ENCODE peak calls at places on chromosome 4, in five cellular contexts. Q is breast epithelium, E is AG09309, W is left lung, M is GM10248. H is an unnamed sample.

GRCh38 chr4:72552447-72552846 is 16.6 kb downstream of the ADAMTS3 start:
- DNase-seq in Q (no peak), E (no peak), W (no peak), M (no peak), H (no peak)

GRCh38 chr4:96652821-96653220 is 812.9 kb downstream of the PDHA2 start:
- DNase-seq in Q (no peak), E (no peak), W (peak), M (no peak), H (no peak)

GRCh38 chr4:46594658-46595057 is 204.7 kb upstream of the GABRA2 start:
- DNase-seq in Q (no peak), E (no peak), W (no peak), M (no peak), H (no peak)

GRCh38 chr4:105714932-105715331 is 6.3 kb downstream of the GSTCD start:
- DNase-seq in Q (no peak), E (no peak), W (no peak), M (no peak), H (no peak)

GRCh38 chr4:140935259-140935658 is 179.1 kb upstream of the TBC1D9 start:
- DNase-seq in Q (no peak), E (no peak), W (no peak), M (no peak), H (no peak)

GRCh38 chr4:159983080-159983479 is 880.2 kb downstream of the RAPGEF2 start:
- DNase-seq in Q (no peak), E (no peak), W (no peak), M (no peak), H (no peak)

GRCh38 chr4:688695-689497 is at the start of gene SLC49A3:
- DNase-seq in Q (no peak), E (no peak), W (peak), M (peak), H (no peak)

GRCh38 chr4:39729557-39729956 is 31.6 kb downstream of the UBE2K start:
- DNase-seq in Q (no peak), E (no peak), W (no peak), M (no peak), H (no peak)

GRCh38 chr4:77120888-77121508 is 36.0 kb upstream of the CCNG2 start:
- DNase-seq in Q (no peak), E (no peak), W (no peak), M (peak), H (no peak)

DNA sequence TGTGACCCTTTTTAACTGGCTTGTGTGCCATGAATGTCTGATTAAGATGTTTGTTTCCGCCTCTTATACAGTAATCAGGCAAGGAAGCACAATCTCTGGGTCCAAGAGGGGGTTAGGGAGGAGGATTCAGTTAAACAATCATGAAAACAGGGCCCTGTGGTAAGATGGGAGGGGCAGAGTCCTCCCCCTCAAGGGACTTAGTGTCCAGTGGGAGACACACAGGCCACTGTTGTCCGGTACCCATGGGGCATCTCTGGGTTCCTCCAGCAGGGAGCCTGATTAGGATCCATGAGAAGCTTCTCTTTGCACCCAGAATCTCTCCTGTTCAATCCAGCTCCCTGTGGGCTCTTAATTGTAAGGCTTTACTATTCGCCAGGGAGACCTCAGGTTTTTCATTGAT is 225.2 kb downstream of the PTTG2 start:
- DNase-seq in Q (no peak), E (no peak), W (no peak), M (no peak), H (no peak)
- TF ChIP-seq CTCF in Q (no peak), E (no peak), W (no peak), M (no peak), H (no peak)

GRCh38 chr4:44928062-44928380 is 201.7 kb upstream of the GNPDA2 start:
- DNase-seq in Q (no peak), E (no peak), W (no peak), M (no peak), H (no peak)

GRCh38 chr4:44931720-44932119 is 205.4 kb upstream of the GNPDA2 start:
- DNase-seq in Q (no peak), E (no peak), W (no peak), M (no peak), H (no peak)

GRCh38 chr4:44928785-44929184 is 202.4 kb upstream of the GNPDA2 start:
- DNase-seq in Q (no peak), E (no peak), W (no peak), M (no peak), H (no peak)

DNA sequence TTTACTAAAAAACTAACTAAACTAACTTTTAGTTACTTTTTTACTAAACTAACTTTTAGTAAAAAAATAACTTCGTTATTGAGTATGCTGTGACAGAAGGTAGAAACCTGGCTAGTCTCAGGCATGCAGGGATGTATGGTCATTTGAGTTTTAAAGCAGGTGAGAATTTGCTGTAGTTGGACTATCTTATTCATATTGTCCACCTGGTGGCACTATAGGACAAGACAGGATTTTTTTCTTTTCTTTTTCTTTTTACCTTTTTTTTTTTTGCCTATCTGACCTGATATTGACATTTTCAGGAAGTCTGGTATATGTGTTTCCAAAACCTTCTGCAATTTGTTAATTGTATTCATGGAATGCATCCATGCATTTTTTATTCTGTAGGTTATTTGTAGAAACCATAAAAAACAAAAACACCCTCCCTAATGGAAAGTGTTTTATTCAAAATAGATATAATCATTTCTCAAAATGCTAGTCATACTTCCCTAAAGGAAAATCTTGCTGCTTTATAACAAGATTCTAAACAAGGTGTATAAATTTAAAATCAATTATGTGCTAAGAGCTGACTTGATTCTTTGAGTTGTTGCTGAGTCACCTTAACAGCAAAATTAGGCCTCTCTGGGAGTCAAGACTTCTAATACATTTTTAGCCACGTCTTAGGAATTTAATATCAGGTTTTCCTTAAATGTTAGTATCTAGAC is 201.2 kb upstream of the GNPDA2 start:
- DNase-seq in Q (no peak), E (no peak), W (no peak), M (peak), H (no peak)
- TF ChIP-seq CTCF in Q (peak), E (no peak), W (peak), M (peak), H (peak)

GRCh38 chr4:53015681-53016080 is 153.6 kb downstream of the RASL11B start:
- DNase-seq in Q (no peak), E (no peak), W (no peak), M (no peak), H (peak)
- TF ChIP-seq CTCF in Q (peak), E (peak), W (peak), M (peak), H (peak)

GRCh38 chr4:12703076-12703475 is 781.1 kb downstream of the RAB28 start:
- DNase-seq in Q (no peak), E (no peak), W (no peak), M (no peak), H (no peak)

GRCh38 chr4:12697970-12698369 is 786.2 kb downstream of the RAB28 start:
- DNase-seq in Q (no peak), E (no peak), W (no peak), M (no peak), H (no peak)

DNA sequence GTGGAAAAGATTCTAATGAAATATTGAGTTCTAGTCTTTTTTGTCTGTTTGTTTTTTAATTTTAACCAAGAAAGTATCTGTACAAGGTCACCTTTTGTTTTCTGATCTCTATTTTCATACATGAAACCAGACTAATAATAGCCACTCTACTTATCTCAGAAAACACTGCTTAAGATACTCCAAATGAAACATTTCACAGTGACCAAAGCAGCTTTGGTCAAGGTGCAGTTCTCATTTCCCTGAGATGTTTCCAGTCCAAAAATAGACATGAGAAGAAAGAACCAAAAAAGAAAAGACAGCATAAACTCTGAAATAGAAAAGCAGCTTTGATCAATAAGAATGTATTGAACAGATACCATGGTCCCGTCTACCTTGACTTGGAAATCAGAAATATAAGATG is 782.8 kb downstream of the RAB28 start:
- DNase-seq in Q (no peak), E (no peak), W (no peak), M (no peak), H (no peak)
- TF ChIP-seq CTCF in Q (no peak), E (no peak), W (no peak), M (no peak), H (no peak)

DNA sequence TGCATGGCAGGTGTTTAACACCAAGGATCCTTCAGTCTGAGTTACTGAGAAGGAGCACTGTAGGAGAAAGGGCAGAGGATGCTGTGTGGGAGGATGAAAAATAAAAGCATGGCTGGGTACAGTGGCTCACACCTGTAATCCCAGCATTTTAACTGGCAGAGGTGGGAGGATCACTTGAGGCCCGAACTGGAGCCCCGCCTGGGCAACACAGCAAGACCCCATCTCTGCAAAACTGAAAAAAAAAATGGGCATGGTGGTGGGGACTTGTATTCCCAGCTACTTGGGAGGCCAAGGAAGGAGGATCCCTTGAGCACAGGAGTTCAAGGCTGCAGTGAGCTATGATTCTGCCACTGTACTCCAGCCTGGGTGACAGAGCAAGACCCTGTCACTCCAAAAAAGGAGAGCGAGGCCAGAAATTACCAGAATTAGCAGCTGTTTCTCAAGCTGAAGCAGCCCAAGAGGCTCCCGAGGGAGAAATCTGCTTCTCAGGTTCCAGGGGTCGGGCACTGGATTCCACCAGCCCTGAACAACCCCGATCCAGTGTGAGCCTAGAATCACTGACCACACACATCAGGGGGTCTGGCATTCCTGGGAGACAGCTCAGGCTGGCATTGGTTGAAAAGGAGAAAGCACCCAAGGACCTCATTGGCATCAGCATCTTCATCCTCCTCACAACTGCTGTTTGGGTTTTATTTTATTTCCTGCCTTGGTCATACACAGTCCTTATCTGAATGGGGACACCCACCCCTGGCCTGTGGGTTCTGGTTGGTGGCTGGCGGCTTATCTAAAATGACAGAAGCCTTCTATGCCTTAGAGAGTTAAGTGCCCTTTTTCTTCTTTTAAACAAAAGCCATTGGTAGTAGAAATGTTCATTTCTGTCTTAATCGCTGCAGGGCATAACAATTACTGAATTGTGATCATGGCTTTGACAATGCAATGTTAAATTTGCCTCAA is 66.3 kb upstream of the TRIM2 start:
- DNase-seq in Q (no peak), E (no peak), W (no peak), M (no peak), H (no peak)
- TF ChIP-seq CTCF in Q (no peak), E (no peak), W (no peak), M (no peak), H (no peak)

GRCh38 chr4:174635732-174636131 is 113.4 kb upstream of the HPGD start:
- DNase-seq in Q (no peak), E (no peak), W (no peak), M (no peak), H (no peak)

GRCh38 chr4:174629265-174629664 is 107.0 kb upstream of the HPGD start:
- DNase-seq in Q (no peak), E (no peak), W (no peak), M (no peak), H (no peak)

GRCh38 chr4:174633399-174633798 is 111.1 kb upstream of the HPGD start:
- DNase-seq in Q (no peak), E (no peak), W (no peak), M (no peak), H (no peak)

GRCh38 chr4:174628206-174628605 is 105.9 kb upstream of the HPGD start:
- DNase-seq in Q (no peak), E (no peak), W (no peak), M (no peak), H (no peak)

GRCh38 chr4:174631901-174632758 is 109.8 kb upstream of the HPGD start:
- DNase-seq in Q (no peak), E (peak), W (no peak), M (peak), H (peak)
- TF ChIP-seq CTCF in Q (peak), E (peak), W (peak), M (peak), H (peak)

GRCh38 chr4:97662133-97662532 is 481.1 kb downstream of the STPG2 start:
- DNase-seq in Q (no peak), E (no peak), W (no peak), M (no peak), H (no peak)

GRCh38 chr4:97653701-97654100 is 489.6 kb downstream of the STPG2 start:
- DNase-seq in Q (no peak), E (no peak), W (no peak), M (no peak), H (no peak)

GRCh38 chr4:97656034-97656720 is 487.1 kb downstream of the STPG2 start:
- DNase-seq in Q (no peak), E (no peak), W (no peak), M (no peak), H (no peak)
- TF ChIP-seq CTCF in Q (no peak), E (no peak), W (no peak), M (no peak), H (no peak)